ENCODE peak calls at places on chromosomes 7 and 10, in four cellular contexts. R is small intestine, E is dorsolateral prefrontal cortex, A is mesenchymal stem cell. D is an unnamed sample.

GRCh38 chr7:27199820-27200760 is at the start of gene HOXA13:
- DNase-seq in R (no peak), E (no peak), A (peak; percentile 8), D (no peak)

GRCh38 chr7:110941385-110941784 is 149.5 kb upstream of the LRRN3 start:
- DNase-seq in A (no peak), R (no peak), E (no peak), D (no peak)

GRCh38 chr7:75698358-75698757 is 40.4 kb downstream of the HIP1 start:
- DNase-seq in R (no peak), A (no peak), E (no peak), D (no peak)

GRCh38 chr7:2172311-2173183 is 60.2 kb downstream of the MAD1L1 start:
- DNase-seq in A (peak; percentile 87), E (no peak), R (no peak), D (no peak)

GRCh38 chr7:86209036-86209435 is 434.7 kb upstream of the GRM3 start:
- DNase-seq in A (no peak), R (no peak), E (no peak), D (no peak)

GRCh38 chr10:4545077-4545476 is 280.9 kb upstream of the AKR1E2 start:
- DNase-seq in R (no peak), E (no peak), A (no peak), D (no peak)

GRCh38 chr7:23268746-23269145 is 22.2 kb downstream of the GPNMB start:
- DNase-seq in A (no peak), R (no peak), E (no peak), D (no peak)

GRCh38 chr7:1811850-1812692 is 142.0 kb downstream of the ELFN1 start:
- DNase-seq in A (no peak), R (peak; percentile 39), E (peak; percentile 38), D (no peak)

GRCh38 chr7:94392391-94392782 is 2.3 kb upstream of the COL1A2 start:
- DNase-seq in R (no peak), A (peak; percentile 50), E (no peak), D (no peak)

GRCh38 chr10:50561266-50561665 is 62.5 kb downstream of the SGMS1 start:
- DNase-seq in A (peak; percentile 13), R (no peak), E (no peak), D (no peak)

DNA sequence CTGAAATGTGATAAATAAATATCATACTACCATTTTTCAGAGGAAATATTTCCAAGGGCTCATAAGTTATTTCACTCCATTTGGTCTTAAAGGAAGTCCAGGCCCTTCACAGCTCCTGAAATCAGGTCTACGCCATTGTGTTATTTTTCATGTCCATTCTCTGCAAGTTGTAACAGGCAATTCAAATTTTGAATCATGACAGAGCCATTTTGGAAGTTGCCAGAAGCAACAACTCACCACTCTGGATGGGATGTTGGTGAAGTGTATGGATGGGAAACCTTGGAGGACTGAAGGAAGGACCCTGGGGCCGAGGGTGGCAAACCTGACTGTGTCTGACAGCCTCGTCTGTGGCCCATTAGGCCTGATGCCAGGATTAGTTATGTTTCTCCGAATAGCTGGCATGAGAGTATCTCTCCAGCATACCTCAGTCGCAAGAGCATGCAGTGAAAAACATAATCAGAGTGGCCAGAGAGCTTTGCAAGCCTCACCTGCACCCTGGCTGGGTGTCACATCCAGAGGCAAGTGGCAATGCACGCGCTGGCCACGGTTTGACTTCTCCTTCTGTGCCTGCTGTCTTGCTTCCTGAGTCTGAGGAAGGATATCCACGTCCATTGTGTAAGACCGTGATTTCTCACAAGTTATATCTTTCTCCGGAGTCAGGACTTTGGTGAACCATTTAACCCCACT is 87.1 kb downstream of the NRP1 start:
- DNase-seq in E (no peak), A (no peak), R (no peak), D (no peak)
- H3K27ac ChIP-seq in E (no peak overlapping the region), A (peak overlapping the region; percentile 6), R (no peak overlapping the region), D (no peak overlapping the region)

DNA sequence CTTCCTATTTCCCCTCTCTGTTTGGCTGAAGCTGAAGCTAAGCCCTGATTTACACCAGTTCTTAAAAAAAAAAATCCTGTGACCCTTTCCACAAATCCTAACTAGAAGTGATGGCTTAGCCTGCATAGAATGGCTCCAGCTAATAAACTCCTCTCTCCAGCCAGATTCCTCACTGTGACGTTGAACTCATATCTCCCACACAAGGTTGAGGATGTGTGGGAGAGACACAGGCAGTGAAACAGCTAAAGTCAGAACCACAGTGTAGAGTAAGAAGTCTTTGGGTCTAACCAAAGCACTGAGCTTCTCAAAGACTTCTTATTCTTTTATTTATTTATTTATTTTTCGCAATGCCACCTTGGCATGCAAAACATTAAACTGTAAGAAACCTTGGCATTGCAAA is 268.3 kb downstream of the SNX13 start:
- DNase-seq in A (no peak), R (no peak), E (no peak), D (no peak)
- H3K27ac ChIP-seq in A (no peak overlapping the region), R (no peak overlapping the region), E (no peak overlapping the region), D (no peak overlapping the region)

DNA sequence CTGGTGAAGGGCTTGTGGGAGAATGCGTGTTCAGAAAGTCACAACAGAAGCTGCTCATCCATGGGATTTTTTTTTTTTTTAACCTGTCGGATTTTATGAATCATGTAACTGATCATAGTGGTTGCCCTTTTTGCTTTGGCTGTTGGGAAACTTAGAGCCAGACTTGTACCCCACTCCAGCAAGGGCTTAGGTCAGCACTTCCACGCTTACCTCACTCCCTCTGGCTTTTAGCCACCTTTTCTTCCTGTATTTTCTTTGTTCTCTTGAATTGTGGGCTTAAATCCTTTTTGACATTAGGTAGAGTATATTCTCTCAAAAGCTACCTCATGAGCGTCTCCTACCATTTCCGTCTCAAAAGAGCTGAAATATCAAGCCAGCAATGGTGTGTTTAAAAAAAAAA is 113.6 kb upstream of the BTBD16 start:
- DNase-seq in E (no peak), R (no peak), A (no peak), D (no peak)
- H3K27ac ChIP-seq in E (no peak overlapping the region), R (no peak overlapping the region), A (no peak overlapping the region), D (no peak overlapping the region)

DNA sequence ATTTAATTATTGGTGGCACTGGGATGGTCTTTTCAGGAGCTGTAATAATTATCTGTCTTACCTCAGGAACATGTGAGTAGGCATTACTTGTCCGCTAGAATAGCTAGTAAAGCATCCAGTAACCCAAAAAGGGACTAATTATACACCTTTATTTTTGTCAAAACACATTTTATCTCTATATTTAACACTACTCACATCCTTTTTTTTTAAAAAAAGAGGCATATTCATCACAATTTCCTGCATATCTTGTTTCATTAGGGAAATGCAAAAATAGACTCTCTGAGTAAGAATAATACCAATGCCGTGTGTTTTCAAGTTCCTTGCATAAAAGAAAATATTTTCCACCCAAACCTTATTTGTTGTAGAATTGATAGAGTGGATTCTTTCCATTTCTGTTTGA is 99.5 kb downstream of the VTI1A start:
- DNase-seq in A (no peak), E (no peak), R (no peak), D (no peak)
- H3K27ac ChIP-seq in A (no peak overlapping the region), E (no peak overlapping the region), R (no peak overlapping the region), D (no peak overlapping the region)

GRCh38 chr10:32963102-32963501 is 5.1 kb upstream of the ITGB1 start:
- DNase-seq in E (no peak), A (peak; percentile 71), R (no peak), D (no peak)
- H3K27ac ChIP-seq in E (no peak overlapping the region), A (no peak overlapping the region), R (no peak overlapping the region), D (no peak overlapping the region)